ENCODE peak calls at places on chromosomes 4 and X, in seven cellular contexts. D is Panc1; V is amniotic stem cell; T is stimulated activated CD4-positive, alpha-beta T cell treated with anti-CD3 and anti-CD28 coated beads, Interleukin-1b, Interleukin-23, amount 100 ng/mL, for 1 hour; X is posterior cingulate gyrus; Z is AG10803; P is smooth muscle cell of the brain vasculature. W is an unnamed sample.

GRCh38 chrX:39823848-39824247 is 273.9 kb downstream of the BCOR start:
- DNase-seq in D (no peak), V (no peak), T (no peak), X (no peak), Z (no peak), P (no peak), W (no peak)

GRCh38 chr4:106266201-106266600 is 49.8 kb downstream of the TBCK start:
- DNase-seq in D (peak), V (peak), T (no peak), X (no peak), Z (peak), P (peak), W (no peak)

GRCh38 chrX:101009086-101009485 is 39.6 kb downstream of the ARL13A start:
- DNase-seq in D (no peak), V (no peak), T (no peak), X (no peak), Z (no peak), P (peak), W (no peak)

GRCh38 chr4:1249731-1250526 is 999 bp upstream of the CTBP1 start:
- DNase-seq in D (no peak), V (no peak), T (no peak), X (no peak), Z (peak), P (no peak), W (peak)

GRCh38 chr4:153143527-153144348 is 60.5 kb upstream of the TRIM2 start:
- DNase-seq in D (no peak), V (no peak), T (no peak), X (no peak), Z (peak), P (no peak), W (no peak)

GRCh38 chr4:119646347-119647071 is 17.9 kb upstream of the PDE5A start:
- DNase-seq in D (no peak), V (no peak), T (no peak), X (peak), Z (peak), P (no peak), W (no peak)

GRCh38 chr4:115233600-115233999 is 120.2 kb upstream of the NDST4 start:
- DNase-seq in D (no peak), V (no peak), T (no peak), X (no peak), Z (no peak), P (no peak), W (no peak)

GRCh38 chrX:17242470-17242869 is 132.5 kb upstream of the NHS start:
- DNase-seq in D (peak), V (no peak), T (no peak), X (no peak), Z (peak), P (peak), W (no peak)

GRCh38 chrX:115460565-115460888 is 100.4 kb upstream of the PLS3 start:
- DNase-seq in D (no peak), V (peak), T (no peak), X (no peak), Z (peak), P (no peak), W (no peak)

GRCh38 chr4:121706595-121707021 is 9.8 kb upstream of the ANXA5 start:
- DNase-seq in D (no peak), V (no peak), T (no peak), X (no peak), Z (peak), P (no peak), W (no peak)

GRCh38 chrX:141314441-141314840 is 72.1 kb upstream of the SPANXC start:
- DNase-seq in D (no peak), V (no peak), T (no peak), X (no peak), Z (no peak), P (no peak), W (no peak)

GRCh38 chr4:83207497-83208105 is 77.0 kb downstream of the COQ2 start:
- DNase-seq in D (no peak), V (no peak), T (no peak), X (no peak), Z (peak), P (no peak), W (no peak)

GRCh38 chr4:75081561-75081960 is 148.6 kb downstream of the PARM1 start:
- DNase-seq in D (no peak), V (no peak), T (no peak), X (no peak), Z (no peak), P (no peak), W (no peak)

GRCh38 chr4:82043081-82043808 is 330.5 kb downstream of the HNRNPD start:
- DNase-seq in D (no peak), V (no peak), T (no peak), X (no peak), Z (no peak), P (no peak), W (no peak)

GRCh38 chr4:113452868-113453620 is 308.5 kb downstream of the CAMK2D start:
- DNase-seq in D (no peak), V (no peak), T (no peak), X (no peak), Z (peak), P (no peak), W (no peak)

GRCh38 chr4:122293374-122294365 is 85.1 kb upstream of the ADAD1 start:
- DNase-seq in D (no peak), V (no peak), T (no peak), X (no peak), Z (peak), P (no peak), W (no peak)

GRCh38 chr4:83252782-83253405 is 31.7 kb downstream of the COQ2 start:
- DNase-seq in D (peak), V (no peak), T (peak), X (no peak), Z (peak), P (no peak), W (no peak)

GRCh38 chr4:93394488-93395185 is 433.9 kb upstream of the ATOH1 start:
- DNase-seq in D (no peak), V (no peak), T (no peak), X (no peak), Z (no peak), P (no peak), W (no peak)

GRCh38 chr4:178387756-178388155 is 945.5 kb upstream of the AGA start:
- DNase-seq in D (no peak), V (no peak), T (no peak), X (no peak), Z (no peak), P (no peak), W (no peak)

GRCh38 chr4:184815046-184815877 is 10.5 kb downstream of the ACSL1 start:
- DNase-seq in D (no peak), V (peak), T (no peak), X (peak), Z (peak), P (no peak), W (peak)

GRCh38 chr4:73661646-73662119 is 41.4 kb upstream of the RASSF6 start:
- DNase-seq in D (no peak), V (peak), T (no peak), X (no peak), Z (peak), P (peak), W (no peak)

GRCh38 chr4:177791188-177791587 is 349.0 kb upstream of the AGA start:
- DNase-seq in D (no peak), V (no peak), T (no peak), X (no peak), Z (no peak), P (no peak), W (no peak)

GRCh38 chrX:48102874-48103374 is 27.5 kb upstream of the SPACA5B start:
- DNase-seq in D (no peak), V (no peak), T (no peak), X (no peak), Z (no peak), P (no peak), W (no peak)

GRCh38 chrX:71619193-71619592 is 882 bp upstream of the CXCR3 start:
- DNase-seq in D (no peak), V (no peak), T (no peak), X (no peak), Z (no peak), P (no peak), W (no peak)

GRCh38 chrX:74925210-74926088 is at the start of gene NEXMIF:
- DNase-seq in D (no peak), V (no peak), T (no peak), X (peak), Z (peak), P (no peak), W (no peak)

GRCh38 chr4:152936446-152937279 is 540 bp downstream of the FHDC1 start:
- DNase-seq in D (no peak), V (no peak), T (no peak), X (peak), Z (peak), P (no peak), W (peak)

GRCh38 chrX:13077168-13077567 is 32.7 kb upstream of the FAM9C start:
- DNase-seq in D (no peak), V (no peak), T (no peak), X (no peak), Z (peak), P (no peak), W (no peak)

GRCh38 chrX:47556045-47556623 is 4.9 kb upstream of the ARAF start:
- DNase-seq in D (peak), V (peak), T (peak), X (peak), Z (peak), P (peak), W (peak)

GRCh38 chrX:11908371-11908770 is 150.3 kb downstream of the MSL3 start:
- DNase-seq in D (no peak), V (no peak), T (no peak), X (no peak), Z (no peak), P (no peak), W (no peak)

GRCh38 chrX:154300815-154301214 is 5.2 kb downstream of the TKTL1 start:
- DNase-seq in D (no peak), V (no peak), T (no peak), X (no peak), Z (no peak), P (no peak), W (no peak)

GRCh38 chr4:165293061-165293460 is 34.4 kb upstream of the MSMO1 start:
- DNase-seq in D (no peak), V (no peak), T (no peak), X (no peak), Z (no peak), P (no peak), W (no peak)

GRCh38 chr4:137700072-137700471 is 167.8 kb upstream of the PCDH18 start:
- DNase-seq in D (no peak), V (no peak), T (no peak), X (no peak), Z (no peak), P (peak), W (no peak)

GRCh38 chr4:57374866-57375595 is 264.8 kb upstream of the IGFBP7 start:
- DNase-seq in D (no peak), V (no peak), T (no peak), X (no peak), Z (peak), P (no peak), W (no peak)

GRCh38 chr4:48546336-48546735 is 56.3 kb downstream of the ZAR1 start:
- DNase-seq in D (peak), V (peak), T (no peak), X (peak), Z (peak), P (peak), W (no peak)

GRCh38 chr4:151163855-151164254 is 64.4 kb downstream of the RPS3A start:
- DNase-seq in D (no peak), V (no peak), T (no peak), X (no peak), Z (no peak), P (no peak), W (no peak)

GRCh38 chrX:123860506-123860840 is 620 bp downstream of the XIAP start:
- DNase-seq in D (no peak), V (no peak), T (no peak), X (no peak), Z (peak), P (no peak), W (no peak)

GRCh38 chr4:33072340-33073089 is 2352.3 kb downstream of the PCDH7 start:
- DNase-seq in D (no peak), V (no peak), T (no peak), X (no peak), Z (no peak), P (no peak), W (no peak)

GRCh38 chrX:48513670-48514069 is 4.9 kb downstream of the PORCN start:
- DNase-seq in D (no peak), V (no peak), T (no peak), X (no peak), Z (no peak), P (no peak), W (no peak)

W was measured in lower leg skin.